ENCODE peak calls at places on chromosomes 7 and 10, in six cellular contexts. R, A, V, H, S and Q are unnamed samples.

GRCh38 chr7:46812047-46812672 is 769.8 kb downstream of the TNS3 start:
- DNase-seq in R (no peak), A (no peak), V (no peak), H (no peak), S (no peak), Q (no peak)

GRCh38 chr7:151115836-151116418 is 29.7 kb downstream of the AGAP3 start:
- DNase-seq in R (no peak), A (no peak), V (no peak), H (no peak), S (no peak), Q (no peak)

GRCh38 chr7:128848289-128849155 is 14.1 kb upstream of the ATP6V1F start:
- DNase-seq in R (no peak), A (no peak), V (no peak), H (no peak), S (no peak), Q (no peak)

GRCh38 chr7:12638851-12639467 is 48.5 kb upstream of the ARL4A start:
- DNase-seq in R (no peak), A (no peak), V (no peak), H (no peak), S (no peak), Q (no peak)

GRCh38 chr10:85547460-85548023 is 819.1 kb downstream of the GRID1 start:
- DNase-seq in R (no peak), A (no peak), V (no peak), H (no peak), S (no peak), Q (no peak)

GRCh38 chr7:135716677-135717238 is 11.2 kb downstream of the SLC13A4 start:
- DNase-seq in R (no peak), A (no peak), V (no peak), H (peak; percentile 40), S (no peak), Q (no peak)

GRCh38 chr7:40570218-40570617 is 435.4 kb downstream of the SUGCT start:
- DNase-seq in R (no peak), A (no peak), V (no peak), H (no peak), S (no peak), Q (no peak)

GRCh38 chr7:74084722-74085578 is 1.3 kb downstream of the LIMK1 start:
- DNase-seq in R (no peak), A (no peak), V (no peak), H (no peak), S (no peak), Q (no peak)